ENCODE peak calls at places on chromosomes 16 and 17, in ten cellular contexts. U is testis; M is brain microvascular endothelial cell; Z is aorta; G is thoracic aorta; X is CD8-positive, alpha-beta T cell; L is AG10803; E is amygdala; S is stimulated activated effector memory CD8-positive, alpha-beta T cell treated with anti-CD3 and anti-CD28 coated beads, Interleukin-12 subunit alpha, Interleukin-12 subunit beta, amount 100 ng/mL, for 72 hours; F is EL. J is an unnamed sample.

GRCh38 chr17:37671813-37672544 is 28.7 kb upstream of the DDX52 start:
- DNase-seq in F (peak), E (no peak), X (no peak), M (peak), L (peak), U (no peak), S (no peak), Z (no peak), G (no peak), J (peak)

GRCh38 chr17:50201226-50201854 is at the start of gene COL1A1:
- DNase-seq in G (peak), S (no peak), Z (peak), U (peak), E (no peak), M (peak), L (peak), X (no peak), F (peak), J (no peak)

GRCh38 chr17:66542967-66543525 is 240.6 kb downstream of the PRKCA start:
- DNase-seq in E (no peak), Z (no peak), S (no peak), U (no peak), M (peak), X (no peak), G (no peak), L (peak), F (peak), J (no peak)

GRCh38 chr17:19513897-19514488 is 19.7 kb upstream of the SLC47A1 start:
- DNase-seq in X (peak), F (peak), S (peak), L (peak), E (peak), Z (peak), U (peak), M (peak), G (no peak), J (no peak)

GRCh38 chr17:46834846-46835245 is 16.4 kb upstream of the WNT3 start:
- DNase-seq in S (no peak), M (no peak), L (no peak), U (no peak), X (no peak), G (no peak), F (no peak), E (no peak), Z (no peak), J (no peak)

GRCh38 chr17:41784207-41784744 is 2.2 kb downstream of the JUP start:
- DNase-seq in Z (no peak), S (no peak), G (no peak), U (no peak), X (no peak), M (peak), L (no peak), E (no peak), F (peak), J (peak)

GRCh38 chr16:57600048-57600835 is 28.2 kb upstream of the ADGRG1 start:
- DNase-seq in M (peak), S (no peak), L (peak), E (peak), G (no peak), U (peak), X (no peak), F (peak), Z (no peak), J (no peak)

GRCh38 chr17:73291260-73291801 is 20.5 kb downstream of the CDC42EP4 start:
- DNase-seq in F (peak), E (no peak), X (no peak), U (no peak), M (peak), L (peak), Z (peak), S (no peak), G (peak), J (no peak)

GRCh38 chr16:8571061-8571596 is 19.2 kb downstream of the TMEM114 start:
- DNase-seq in U (no peak), L (peak), S (no peak), Z (no peak), G (no peak), X (no peak), F (peak), E (no peak), M (peak), J (no peak)

GRCh38 chr16:23679274-23679985 is 741 bp downstream of the PLK1 start:
- DNase-seq in M (peak), E (no peak), Z (no peak), S (no peak), F (peak), X (no peak), G (no peak), U (no peak), L (no peak), J (no peak)

GRCh38 chr17:50871369-50871768 is 5.2 kb upstream of the TOB1 start:
- DNase-seq in M (no peak), S (no peak), F (no peak), Z (no peak), L (no peak), U (no peak), G (no peak), X (no peak), E (no peak), J (no peak)

GRCh38 chr16:14641877-14642276 is 9.1 kb downstream of the BFAR start:
- DNase-seq in S (no peak), X (no peak), F (no peak), G (no peak), E (no peak), Z (no peak), U (no peak), L (no peak), M (no peak), J (no peak)

GRCh38 chr16:825298-826061 is 24.9 kb upstream of the GNG13 start:
- DNase-seq in E (peak), S (no peak), M (no peak), U (peak), L (peak), X (no peak), F (no peak), Z (no peak), G (no peak), J (no peak)

GRCh38 chr16:57084257-57084770 is 8.1 kb upstream of the CPNE2 start:
- DNase-seq in M (peak), G (peak), F (peak), X (peak), S (peak), U (peak), Z (peak), E (peak), L (peak), J (no peak)

GRCh38 chr17:4142107-4142900 is 526 bp downstream of the ZZEF1 start:
- DNase-seq in G (no peak), M (peak), S (peak), E (no peak), X (peak), L (peak), U (peak), Z (peak), F (peak), J (no peak)

GRCh38 chr16:49588729-49589384 is 215.3 kb downstream of the C16orf78 start:
- DNase-seq in U (no peak), S (no peak), F (no peak), E (no peak), L (no peak), M (peak), Z (no peak), G (no peak), X (no peak), J (no peak)

GRCh38 chr17:66923881-66924280 is 40.6 kb upstream of the CACNG4 start:
- DNase-seq in X (no peak), M (no peak), S (no peak), F (no peak), Z (no peak), L (no peak), E (no peak), G (no peak), U (no peak), J (no peak)

GRCh38 chr16:982152-983043 is 828 bp downstream of the SOX8 start:
- DNase-seq in U (no peak), G (no peak), L (no peak), E (no peak), S (no peak), Z (no peak), F (no peak), M (no peak), X (no peak), J (no peak)

GRCh38 chr17:18921912-18922451 is 30.0 kb upstream of the SLC5A10 start:
- DNase-seq in U (no peak), F (no peak), M (peak), L (no peak), G (no peak), X (no peak), S (no peak), Z (no peak), E (no peak), J (peak)

GRCh38 chr16:76634847-76635697 is 357.9 kb downstream of the CNTNAP4 start:
- DNase-seq in S (no peak), F (no peak), L (no peak), U (peak), G (no peak), M (no peak), X (no peak), E (no peak), Z (peak), J (no peak)

GRCh38 chr17:50139950-50140885 is 10.3 kb upstream of the SAMD14 start:
- DNase-seq in F (peak), Z (peak), X (peak), E (peak), L (peak), G (no peak), M (peak), U (peak), S (peak), J (no peak)

GRCh38 chr17:30021708-30022317 is 80.4 kb downstream of the EFCAB5 start:
- DNase-seq in L (peak), E (no peak), Z (no peak), S (no peak), M (peak), G (no peak), U (peak), X (no peak), F (peak), J (no peak)

GRCh38 chr16:81601008-81601428 is 156.4 kb downstream of the CMIP start:
- DNase-seq in X (no peak), U (no peak), Z (no peak), S (no peak), E (peak), G (no peak), L (peak), F (peak), M (peak), J (peak)

GRCh38 chr16:84940670-84941551 is 70.4 kb downstream of the ZDHHC7 start:
- DNase-seq in G (no peak), L (peak), F (peak), X (no peak), E (no peak), S (no peak), U (peak), Z (peak), M (no peak), J (no peak)

GRCh38 chr17:51491416-51491815 is 231.1 kb downstream of the UTP18 start:
- DNase-seq in S (no peak), Z (no peak), U (no peak), M (no peak), E (no peak), G (no peak), F (no peak), L (no peak), X (no peak), J (no peak)

GRCh38 chr17:12665263-12666210 is at the start of gene MYOCD:
- DNase-seq in F (peak), E (no peak), U (peak), Z (peak), L (no peak), S (no peak), G (peak), X (no peak), M (peak), J (no peak)